ENCODE peak calls at places on chromosomes 4 and X, in six cellular contexts. One of them, this sample, is unnamed.

GRCh38 chr4:77795339-77795738 is 23.8 kb downstream of the CNOT6L start:
- DNase-seq in fibroblast of pulmonary artery: no peak
- DNase-seq in tibial artery: no peak
- DNase-seq in fibroblast of mammary gland: no peak
- DNase-seq in epithelial cell of esophagus: no peak
- DNase-seq in lower lobe of right lung: no peak
- DNase-seq in this sample: no peak

GRCh38 chrX:38561126-38561868 is at the start of gene TSPAN7:
- DNase-seq in epithelial cell of esophagus: peak
- DNase-seq in lower lobe of right lung: peak
- DNase-seq in fibroblast of pulmonary artery: peak
- DNase-seq in fibroblast of mammary gland: peak
- DNase-seq in tibial artery: peak
- DNase-seq in this sample: peak

GRCh38 chr4:4864940-4865704 is 5.7 kb downstream of the MSX1 start:
- DNase-seq in fibroblast of pulmonary artery: no peak
- DNase-seq in tibial artery: no peak
- DNase-seq in epithelial cell of esophagus: no peak
- DNase-seq in fibroblast of mammary gland: no peak
- DNase-seq in lower lobe of right lung: no peak
- DNase-seq in this sample: no peak

GRCh38 chr4:137623013-137623412 is 90.7 kb upstream of the PCDH18 start:
- DNase-seq in tibial artery: no peak
- DNase-seq in fibroblast of mammary gland: no peak
- DNase-seq in lower lobe of right lung: no peak
- DNase-seq in epithelial cell of esophagus: no peak
- DNase-seq in fibroblast of pulmonary artery: no peak
- DNase-seq in this sample: no peak

GRCh38 chrX:68842781-68843581 is 14.2 kb downstream of the EFNB1 start:
- DNase-seq in fibroblast of pulmonary artery: no peak
- DNase-seq in lower lobe of right lung: peak
- DNase-seq in epithelial cell of esophagus: peak
- DNase-seq in tibial artery: no peak
- DNase-seq in fibroblast of mammary gland: peak
- DNase-seq in this sample: no peak

GRCh38 chr4:2667428-2667827 is 88.7 kb downstream of the TNIP2 start:
- DNase-seq in lower lobe of right lung: no peak
- DNase-seq in fibroblast of pulmonary artery: no peak
- DNase-seq in epithelial cell of esophagus: no peak
- DNase-seq in fibroblast of mammary gland: no peak
- DNase-seq in tibial artery: no peak
- DNase-seq in this sample: no peak

GRCh38 chrX:133444952-133445831 is 29.9 kb upstream of the GPC4 start:
- DNase-seq in lower lobe of right lung: no peak
- DNase-seq in epithelial cell of esophagus: peak
- DNase-seq in fibroblast of mammary gland: peak
- DNase-seq in fibroblast of pulmonary artery: no peak
- DNase-seq in tibial artery: no peak
- DNase-seq in this sample: no peak

GRCh38 chr4:79284893-79285292 is 41.0 kb downstream of the NAA11 start:
- DNase-seq in fibroblast of mammary gland: no peak
- DNase-seq in epithelial cell of esophagus: no peak
- DNase-seq in tibial artery: no peak
- DNase-seq in lower lobe of right lung: no peak
- DNase-seq in fibroblast of pulmonary artery: peak
- DNase-seq in this sample: no peak

GRCh38 chr4:6541789-6542188 is 33.2 kb upstream of the MAN2B2 start:
- DNase-seq in lower lobe of right lung: no peak
- DNase-seq in epithelial cell of esophagus: no peak
- DNase-seq in fibroblast of mammary gland: no peak
- DNase-seq in tibial artery: no peak
- DNase-seq in fibroblast of pulmonary artery: no peak
- DNase-seq in this sample: no peak

GRCh38 chr4:94455081-94455480 is 3.3 kb downstream of the PDLIM5 start:
- DNase-seq in fibroblast of pulmonary artery: peak
- DNase-seq in epithelial cell of esophagus: peak
- DNase-seq in tibial artery: peak
- DNase-seq in lower lobe of right lung: peak
- DNase-seq in fibroblast of mammary gland: peak
- DNase-seq in this sample: no peak

GRCh38 chr4:187209921-187210613 is 486.4 kb upstream of the FAT1 start:
- DNase-seq in tibial artery: no peak
- DNase-seq in fibroblast of pulmonary artery: peak
- DNase-seq in epithelial cell of esophagus: no peak
- DNase-seq in lower lobe of right lung: no peak
- DNase-seq in fibroblast of mammary gland: peak
- DNase-seq in this sample: no peak

GRCh38 chrX:45479835-45480422 is 279.3 kb upstream of the DIPK2B start:
- DNase-seq in lower lobe of right lung: no peak
- DNase-seq in fibroblast of mammary gland: peak
- DNase-seq in tibial artery: no peak
- DNase-seq in fibroblast of pulmonary artery: peak
- DNase-seq in epithelial cell of esophagus: peak
- DNase-seq in this sample: no peak

GRCh38 chr4:159390648-159391047 is 287.8 kb downstream of the RAPGEF2 start:
- DNase-seq in epithelial cell of esophagus: peak
- DNase-seq in tibial artery: no peak
- DNase-seq in lower lobe of right lung: no peak
- DNase-seq in fibroblast of pulmonary artery: peak
- DNase-seq in fibroblast of mammary gland: peak
- DNase-seq in this sample: no peak

GRCh38 chr4:20037745-20038144 is 214.0 kb upstream of the SLIT2 start:
- DNase-seq in epithelial cell of esophagus: no peak
- DNase-seq in fibroblast of mammary gland: no peak
- DNase-seq in tibial artery: no peak
- DNase-seq in lower lobe of right lung: no peak
- DNase-seq in fibroblast of pulmonary artery: no peak
- DNase-seq in this sample: no peak

GRCh38 chr4:174248407-174248806 is 35.1 kb downstream of the FBXO8 start:
- DNase-seq in tibial artery: no peak
- DNase-seq in lower lobe of right lung: no peak
- DNase-seq in fibroblast of pulmonary artery: no peak
- DNase-seq in epithelial cell of esophagus: no peak
- DNase-seq in fibroblast of mammary gland: no peak
- DNase-seq in this sample: no peak

GRCh38 chr4:107931775-107932321 is 499 bp downstream of the CYP2U1 start:
- DNase-seq in epithelial cell of esophagus: no peak
- DNase-seq in tibial artery: peak
- DNase-seq in fibroblast of pulmonary artery: no peak
- DNase-seq in fibroblast of mammary gland: no peak
- DNase-seq in lower lobe of right lung: peak
- DNase-seq in this sample: peak

GRCh38 chrX:63250253-63250868 is 100.8 kb downstream of the SPIN4 start:
- DNase-seq in fibroblast of pulmonary artery: peak
- DNase-seq in fibroblast of mammary gland: peak
- DNase-seq in epithelial cell of esophagus: peak
- DNase-seq in lower lobe of right lung: no peak
- DNase-seq in tibial artery: no peak
- DNase-seq in this sample: peak

GRCh38 chrX:9670136-9670905 is 95.3 kb downstream of the GPR143 start:
- DNase-seq in lower lobe of right lung: no peak
- DNase-seq in fibroblast of pulmonary artery: peak
- DNase-seq in fibroblast of mammary gland: no peak
- DNase-seq in epithelial cell of esophagus: no peak
- DNase-seq in tibial artery: no peak
- DNase-seq in this sample: no peak

GRCh38 chr4:61505773-61506640 is 305.9 kb downstream of the ADGRL3 start:
- DNase-seq in fibroblast of mammary gland: no peak
- DNase-seq in fibroblast of pulmonary artery: no peak
- DNase-seq in tibial artery: no peak
- DNase-seq in lower lobe of right lung: no peak
- DNase-seq in epithelial cell of esophagus: no peak
- DNase-seq in this sample: no peak

GRCh38 chr4:20589436-20589835 is 110.8 kb upstream of the PACRGL start:
- DNase-seq in epithelial cell of esophagus: no peak
- DNase-seq in tibial artery: no peak
- DNase-seq in fibroblast of pulmonary artery: no peak
- DNase-seq in fibroblast of mammary gland: no peak
- DNase-seq in lower lobe of right lung: no peak
- DNase-seq in this sample: no peak

GRCh38 chrX:150934453-150934852 is 36.0 kb upstream of the CD99L2 start:
- DNase-seq in lower lobe of right lung: no peak
- DNase-seq in fibroblast of mammary gland: peak
- DNase-seq in tibial artery: no peak
- DNase-seq in epithelial cell of esophagus: peak
- DNase-seq in fibroblast of pulmonary artery: peak
- DNase-seq in this sample: no peak

GRCh38 chrX:28589048-28589447 is 1.8 kb downstream of the IL1RAPL1 start:
- DNase-seq in fibroblast of pulmonary artery: no peak
- DNase-seq in lower lobe of right lung: no peak
- DNase-seq in epithelial cell of esophagus: no peak
- DNase-seq in fibroblast of mammary gland: no peak
- DNase-seq in tibial artery: no peak
- DNase-seq in this sample: no peak

GRCh38 chr4:183323295-183323694 is 1.1 kb upstream of the CLDN24 start:
- DNase-seq in epithelial cell of esophagus: no peak
- DNase-seq in tibial artery: no peak
- DNase-seq in fibroblast of pulmonary artery: no peak
- DNase-seq in fibroblast of mammary gland: no peak
- DNase-seq in lower lobe of right lung: no peak
- DNase-seq in this sample: no peak

GRCh38 chr4:53916431-53916889 is 147.9 kb downstream of the CHIC2 start:
- DNase-seq in fibroblast of pulmonary artery: peak
- DNase-seq in lower lobe of right lung: no peak
- DNase-seq in tibial artery: no peak
- DNase-seq in epithelial cell of esophagus: peak
- DNase-seq in fibroblast of mammary gland: peak
- DNase-seq in this sample: no peak

GRCh38 chr4:174256277-174256713 is 27.2 kb downstream of the FBXO8 start:
- DNase-seq in epithelial cell of esophagus: peak
- DNase-seq in lower lobe of right lung: no peak
- DNase-seq in fibroblast of pulmonary artery: peak
- DNase-seq in fibroblast of mammary gland: peak
- DNase-seq in tibial artery: no peak
- DNase-seq in this sample: no peak

GRCh38 chr4:113961322-113961698 is 18.1 kb downstream of the ARSJ start:
- DNase-seq in tibial artery: no peak
- DNase-seq in lower lobe of right lung: no peak
- DNase-seq in epithelial cell of esophagus: peak
- DNase-seq in fibroblast of pulmonary artery: peak
- DNase-seq in fibroblast of mammary gland: peak
- DNase-seq in this sample: no peak

GRCh38 chrX:34503119-34503518 is 154.0 kb downstream of the TMEM47 start:
- DNase-seq in fibroblast of mammary gland: no peak
- DNase-seq in lower lobe of right lung: no peak
- DNase-seq in tibial artery: no peak
- DNase-seq in epithelial cell of esophagus: no peak
- DNase-seq in fibroblast of pulmonary artery: no peak
- DNase-seq in this sample: no peak

GRCh38 chrX:129115104-129115503 is 408.2 kb downstream of the SMARCA1 start:
- DNase-seq in epithelial cell of esophagus: peak
- DNase-seq in fibroblast of mammary gland: peak
- DNase-seq in tibial artery: no peak
- DNase-seq in fibroblast of pulmonary artery: peak
- DNase-seq in lower lobe of right lung: no peak
- DNase-seq in this sample: peak
- TF ChIP-seq CTCF in epithelial cell of esophagus: peak
- TF ChIP-seq CTCF in fibroblast of mammary gland: peak
- TF ChIP-seq CTCF in tibial artery: no peak
- TF ChIP-seq CTCF in fibroblast of pulmonary artery: no peak
- TF ChIP-seq CTCF in lower lobe of right lung: no peak
- TF ChIP-seq CTCF in this sample: peak

GRCh38 chr4:120317713-120318112 is 251.1 kb upstream of the MAD2L1 start:
- DNase-seq in epithelial cell of esophagus: no peak
- DNase-seq in lower lobe of right lung: no peak
- DNase-seq in fibroblast of mammary gland: no peak
- DNase-seq in tibial artery: no peak
- DNase-seq in fibroblast of pulmonary artery: no peak
- DNase-seq in this sample: no peak

GRCh38 chr4:120319230-120319761 is 252.6 kb upstream of the MAD2L1 start:
- DNase-seq in fibroblast of mammary gland: no peak
- DNase-seq in epithelial cell of esophagus: no peak
- DNase-seq in fibroblast of pulmonary artery: no peak
- DNase-seq in lower lobe of right lung: no peak
- DNase-seq in tibial artery: no peak
- DNase-seq in this sample: no peak

GRCh38 chr4:120318447-120318846 is 251.8 kb upstream of the MAD2L1 start:
- DNase-seq in epithelial cell of esophagus: no peak
- DNase-seq in tibial artery: no peak
- DNase-seq in lower lobe of right lung: no peak
- DNase-seq in fibroblast of pulmonary artery: no peak
- DNase-seq in fibroblast of mammary gland: no peak
- DNase-seq in this sample: no peak

DNA sequence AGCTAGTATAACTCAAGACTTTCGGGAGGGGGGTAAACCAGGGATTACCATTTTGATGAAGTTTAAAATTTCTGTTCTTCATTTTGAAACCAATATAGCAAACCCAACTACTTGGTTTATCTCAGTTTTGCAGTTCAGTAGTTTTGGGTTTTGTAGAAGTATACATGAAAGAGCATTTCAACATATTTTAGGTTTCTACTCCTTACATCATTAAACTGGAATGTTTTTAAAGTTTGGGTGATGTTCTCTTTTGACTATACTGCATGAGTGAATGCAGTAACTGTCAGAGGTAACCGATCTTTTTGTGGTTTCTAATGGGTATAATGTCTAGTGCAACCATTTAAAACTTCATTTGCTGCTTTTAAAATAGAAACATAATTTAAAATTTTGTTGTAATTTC is 248.3 kb upstream of the MAD2L1 start:
- DNase-seq in lower lobe of right lung: no peak
- DNase-seq in epithelial cell of esophagus: no peak
- DNase-seq in fibroblast of pulmonary artery: no peak
- DNase-seq in tibial artery: no peak
- DNase-seq in fibroblast of mammary gland: no peak
- DNase-seq in this sample: no peak
- TF ChIP-seq CTCF in lower lobe of right lung: no peak
- TF ChIP-seq CTCF in epithelial cell of esophagus: no peak
- TF ChIP-seq CTCF in fibroblast of pulmonary artery: no peak
- TF ChIP-seq CTCF in tibial artery: no peak
- TF ChIP-seq CTCF in fibroblast of mammary gland: no peak
- TF ChIP-seq CTCF in this sample: no peak

GRCh38 chrX:72609313-72609712 is 36.7 kb upstream of the HDAC8 start:
- DNase-seq in tibial artery: no peak
- DNase-seq in epithelial cell of esophagus: peak
- DNase-seq in fibroblast of mammary gland: peak
- DNase-seq in fibroblast of pulmonary artery: peak
- DNase-seq in lower lobe of right lung: no peak
- DNase-seq in this sample: no peak
- TF ChIP-seq CTCF in tibial artery: no peak
- TF ChIP-seq CTCF in epithelial cell of esophagus: peak
- TF ChIP-seq CTCF in fibroblast of mammary gland: peak
- TF ChIP-seq CTCF in fibroblast of pulmonary artery: peak
- TF ChIP-seq CTCF in lower lobe of right lung: no peak
- TF ChIP-seq CTCF in this sample: no peak

DNA sequence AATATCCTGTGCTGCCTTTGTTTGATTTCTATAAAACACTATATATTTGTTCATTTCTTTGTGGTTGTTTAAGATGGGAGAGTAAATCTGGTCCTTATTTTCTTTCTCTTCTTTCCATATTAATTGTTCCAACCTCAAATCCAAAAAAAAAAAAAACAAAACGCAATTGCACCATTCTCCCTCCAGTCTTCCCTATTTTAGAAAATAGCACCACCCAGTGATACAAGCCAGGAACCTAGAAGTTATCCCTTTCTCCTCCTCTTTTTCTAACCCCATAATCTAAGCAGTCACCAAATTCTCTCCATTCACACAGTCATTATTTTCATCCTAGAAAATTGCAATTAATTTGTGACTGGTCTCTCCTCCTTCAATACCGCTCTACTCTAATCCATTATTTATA is 107.8 kb downstream of the GABRA3 start:
- DNase-seq in fibroblast of pulmonary artery: no peak
- DNase-seq in lower lobe of right lung: no peak
- DNase-seq in tibial artery: no peak
- DNase-seq in fibroblast of mammary gland: peak
- DNase-seq in epithelial cell of esophagus: no peak
- DNase-seq in this sample: no peak
- TF ChIP-seq CTCF in fibroblast of pulmonary artery: no peak
- TF ChIP-seq CTCF in lower lobe of right lung: no peak
- TF ChIP-seq CTCF in tibial artery: no peak
- TF ChIP-seq CTCF in fibroblast of mammary gland: no peak
- TF ChIP-seq CTCF in epithelial cell of esophagus: no peak
- TF ChIP-seq CTCF in this sample: no peak

This sample was measured in endothelial cell.